ENCODE peak calls at places on chromosomes 5 and 9, in seven cellular contexts. E is PC-9, I is SK-N-SH, R is nephron progenitor cell, O is ovary, Z is type B pancreatic cell, K is sigmoid colon. B is an unnamed sample.

GRCh38 chr9:129570450-129571297 is 50.2 kb downstream of the C9orf50 start:
- DNase-seq in O (peak; percentile 79), Z (no peak), I (no peak), E (peak; percentile 77), K (peak; percentile 88), R (no peak), B (no peak)

GRCh38 chr5:67065237-67065636 is 131.4 kb downstream of the CD180 start:
- DNase-seq in O (no peak), R (no peak), K (no peak), Z (no peak), E (no peak), I (no peak), B (no peak)

GRCh38 chr5:100872409-100873190 is 30.5 kb downstream of the ST8SIA4 start:
- DNase-seq in I (no peak), K (no peak), Z (no peak), E (no peak), O (no peak), R (no peak), B (no peak)

GRCh38 chr5:17431272-17432050 is 66.6 kb upstream of the TAF11L2 start:
- DNase-seq in R (no peak), O (no peak), I (no peak), Z (no peak), K (no peak), E (no peak), B (no peak)

GRCh38 chr9:97840521-97840920 is 12.5 kb upstream of the FOXE1 start:
- DNase-seq in R (no peak), Z (no peak), O (no peak), E (no peak), K (no peak), I (no peak), B (no peak)

GRCh38 chr5:5719292-5719691 is 296.8 kb downstream of the ICE1 start:
- DNase-seq in I (no peak), E (no peak), O (no peak), Z (no peak), K (no peak), R (no peak), B (no peak)

GRCh38 chr5:107389130-107389553 is 281.6 kb downstream of the EFNA5 start:
- DNase-seq in I (no peak), R (no peak), E (peak; percentile 41), O (no peak), K (no peak), Z (no peak), B (no peak)

GRCh38 chr9:72428329-72428728 is 63.3 kb upstream of the ZFAND5 start:
- DNase-seq in R (no peak), Z (no peak), O (no peak), I (no peak), K (no peak), E (no peak), B (no peak)

GRCh38 chr5:33049845-33050244 is 338.7 kb downstream of the NPR3 start:
- DNase-seq in Z (no peak), K (no peak), R (no peak), E (peak; percentile 86), I (peak; percentile 4), O (no peak), B (no peak)

GRCh38 chr9:89484475-89485404 is 13.2 kb downstream of the SEMA4D start:
- DNase-seq in K (no peak), R (no peak), I (no peak), E (no peak), Z (no peak), O (no peak), B (no peak)

GRCh38 chr9:34158362-34158869 is 20.4 kb upstream of the UBAP1 start:
- DNase-seq in Z (no peak), O (no peak), K (no peak), I (no peak), R (no peak), E (peak; percentile 16), B (no peak)

GRCh38 chr5:54832066-54832465 is 153.3 kb downstream of the ESM1 start:
- DNase-seq in O (no peak), R (no peak), I (no peak), E (no peak), Z (no peak), K (no peak), B (no peak)

GRCh38 chr9:29214702-29215248 is 1641.5 kb upstream of the C9orf72 start:
- DNase-seq in I (peak; percentile 29), Z (no peak), E (no peak), O (no peak), R (peak; percentile 49), K (no peak), B (no peak)

GRCh38 chr5:85488295-85488694 is 1103.6 kb upstream of the EDIL3 start:
- DNase-seq in I (no peak), O (no peak), E (no peak), Z (no peak), R (no peak), K (no peak), B (no peak)

GRCh38 chr5:130109152-130109551 is 204.9 kb downstream of the CHSY3 start:
- DNase-seq in R (no peak), I (peak; percentile 7), K (no peak), O (no peak), E (no peak), Z (no peak), B (no peak)

GRCh38 chr5:165996484-165996883 is 2295.0 kb upstream of the WWC1 start:
- DNase-seq in I (no peak), R (peak; percentile 16), E (no peak), O (no peak), K (no peak), Z (no peak), B (no peak)

GRCh38 chr9:116269250-116269649 is 115.7 kb downstream of the PAPPA start:
- DNase-seq in O (no peak), R (no peak), I (no peak), Z (no peak), K (no peak), E (no peak), B (no peak)

GRCh38 chr9:113979713-113980086 is 98.4 kb downstream of the AMBP start:
- DNase-seq in R (no peak), E (no peak), Z (no peak), K (no peak), I (no peak), O (no peak), B (no peak)

GRCh38 chr5:45225571-45226031 is 416.9 kb downstream of the MRPS30 start:
- DNase-seq in O (no peak), E (no peak), K (no peak), R (no peak), Z (no peak), I (peak; percentile 38), B (no peak)
- TF ChIP-seq CTCF in O (no peak), E (no peak), K (no peak), R (no peak), Z (no peak), I (peak; percentile 15), B (no peak)

DNA sequence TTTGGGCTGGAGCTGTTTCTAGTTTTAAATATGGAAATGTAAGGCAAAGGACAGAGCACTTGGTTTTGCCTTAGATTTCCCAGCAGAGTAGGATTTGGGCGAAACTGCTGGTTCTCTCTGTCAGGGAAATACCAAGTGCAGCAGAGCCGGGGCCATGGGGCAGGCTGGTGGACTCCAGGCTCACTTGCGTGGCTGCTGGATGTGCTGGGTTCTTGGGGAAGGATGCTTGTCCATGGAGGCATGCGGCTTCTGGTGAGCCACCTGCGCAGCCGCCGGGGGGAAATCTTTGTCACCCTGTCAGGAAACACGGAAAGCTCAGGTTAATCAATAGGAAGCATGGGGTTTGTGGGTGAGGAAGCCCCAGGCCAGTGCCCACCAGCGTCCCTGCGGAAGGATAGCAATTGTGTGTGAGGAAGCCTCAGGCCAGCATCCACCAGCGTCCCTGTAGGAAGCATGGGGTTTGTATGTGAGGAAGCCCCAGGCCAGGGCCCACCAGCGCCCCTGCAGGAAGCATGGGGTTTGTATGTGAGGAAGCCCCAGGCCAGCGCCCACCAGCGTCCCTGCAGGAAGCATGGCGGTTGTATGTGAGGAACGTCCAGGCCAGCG is 80.1 kb downstream of the DAP start:
- DNase-seq in O (no peak), I (no peak), E (no peak), K (no peak), Z (no peak), R (no peak), B (peak; percentile 78)
- TF ChIP-seq CTCF in O (no peak), I (no peak), E (no peak), K (no peak), Z (no peak), R (no peak), B (no peak)

GRCh38 chr5:137016783-137017324 is 482.3 kb downstream of the SPOCK1 start:
- DNase-seq in R (no peak), O (no peak), I (no peak), Z (no peak), K (no peak), E (no peak), B (no peak)
- TF ChIP-seq CTCF in R (no peak), O (no peak), I (peak; percentile 6), Z (no peak), K (no peak), E (no peak), B (no peak)

DNA sequence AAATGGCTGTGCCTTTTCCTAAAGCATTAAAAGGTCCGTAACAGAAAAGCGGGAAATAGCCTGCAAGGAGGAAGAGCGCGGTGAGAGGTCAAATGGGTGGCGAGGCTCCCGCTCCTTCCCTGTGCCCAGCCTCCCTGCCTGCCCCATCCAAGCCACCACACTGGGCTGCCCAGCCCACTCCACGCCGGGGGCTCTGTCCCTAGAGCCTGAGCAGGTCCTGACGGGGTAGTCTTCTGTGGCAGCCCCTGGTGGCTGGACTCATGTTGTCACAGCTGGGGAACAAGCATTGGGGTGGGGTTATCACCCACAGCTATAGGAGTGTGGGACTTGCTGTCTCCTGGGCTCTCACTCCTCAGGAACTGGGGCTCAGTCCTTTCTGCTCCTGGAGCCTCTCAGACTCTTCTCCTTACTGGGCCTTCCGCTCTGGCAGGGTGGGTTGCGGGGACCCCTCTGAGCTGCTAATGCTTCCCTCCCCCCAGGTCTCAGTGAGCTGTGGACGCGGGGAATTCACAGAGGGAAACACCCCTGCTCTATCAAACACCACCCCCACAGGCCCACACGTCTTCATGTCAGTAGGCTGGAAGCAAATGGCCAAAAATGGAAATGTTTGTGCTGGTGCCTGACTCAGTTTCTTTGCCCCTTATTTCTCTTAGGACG is 152.3 kb upstream of the PHYKPL start:
- DNase-seq in I (peak; percentile 55), Z (no peak), R (no peak), K (no peak), E (no peak), O (no peak), B (no peak)
- TF ChIP-seq CTCF in I (no peak), Z (no peak), R (no peak), K (no peak), E (no peak), O (no peak), B (no peak)

GRCh38 chr9:38641985-38642864 is 21.8 kb upstream of the ANKRD18A start:
- DNase-seq in Z (no peak), I (peak; percentile 71), E (peak; percentile 22), K (no peak), O (no peak), R (peak; percentile 26), B (peak; percentile 85)
- TF ChIP-seq CTCF in Z (peak; percentile 71), I (peak; percentile 42), E (peak; percentile 57), K (no peak), O (no peak), R (peak; percentile 41), B (peak; percentile 75)

B was measured in osteocyte.